ENCODE peak calls at places on chromosomes 1 and 21, in seven cellular contexts. One of them, this sample, is unnamed.

GRCh38 chr1:1164701-1165451 is 8.8 kb upstream of the TTLL10 start:
- DNase-seq in NCI-H774: no peak
- DNase-seq in dorsolateral prefrontal cortex: no peak
- DNase-seq in endodermal cell: peak; percentile 87
- DNase-seq in mucosa of descending colon: no peak
- DNase-seq in GM12892: no peak
- DNase-seq in IMR-90: no peak
- DNase-seq in this sample: no peak

GRCh38 chr1:204146309-204146708 is 5.5 kb downstream of the ETNK2 start:
- DNase-seq in NCI-H774: no peak
- DNase-seq in dorsolateral prefrontal cortex: no peak
- DNase-seq in endodermal cell: no peak
- DNase-seq in mucosa of descending colon: no peak
- DNase-seq in GM12892: no peak
- DNase-seq in IMR-90: no peak
- DNase-seq in this sample: no peak

GRCh38 chr1:238619652-238620051 is 728.9 kb upstream of the ZP4 start:
- DNase-seq in NCI-H774: no peak
- DNase-seq in dorsolateral prefrontal cortex: no peak
- DNase-seq in endodermal cell: no peak
- DNase-seq in mucosa of descending colon: no peak
- DNase-seq in GM12892: no peak
- DNase-seq in IMR-90: no peak
- DNase-seq in this sample: no peak

GRCh38 chr1:214864896-214865688 is 217.4 kb upstream of the KCNK2 start:
- DNase-seq in NCI-H774: no peak
- DNase-seq in dorsolateral prefrontal cortex: no peak
- DNase-seq in endodermal cell: no peak
- DNase-seq in mucosa of descending colon: no peak
- DNase-seq in GM12892: no peak
- DNase-seq in IMR-90: peak; percentile 87
- DNase-seq in this sample: peak; percentile 75

GRCh38 chr1:156438278-156438987 is 62.1 kb downstream of the MEF2D start:
- DNase-seq in NCI-H774: no peak
- DNase-seq in dorsolateral prefrontal cortex: no peak
- DNase-seq in endodermal cell: no peak
- DNase-seq in mucosa of descending colon: no peak
- DNase-seq in GM12892: no peak
- DNase-seq in IMR-90: peak; percentile 58
- DNase-seq in this sample: no peak

GRCh38 chr21:38333290-38334272 is 76.8 kb downstream of the KCNJ15 start:
- DNase-seq in NCI-H774: no peak
- DNase-seq in dorsolateral prefrontal cortex: no peak
- DNase-seq in endodermal cell: peak; percentile 57
- DNase-seq in mucosa of descending colon: no peak
- DNase-seq in GM12892: no peak
- DNase-seq in IMR-90: no peak
- DNase-seq in this sample: no peak

GRCh38 chr1:17539526-17540254 is at the start of gene ARHGEF10L:
- DNase-seq in NCI-H774: no peak
- DNase-seq in dorsolateral prefrontal cortex: no peak
- DNase-seq in endodermal cell: no peak
- DNase-seq in mucosa of descending colon: no peak
- DNase-seq in GM12892: no peak
- DNase-seq in IMR-90: no peak
- DNase-seq in this sample: no peak

GRCh38 chr21:44399955-44400790 is 46.8 kb downstream of the TRPM2 start:
- DNase-seq in NCI-H774: no peak
- DNase-seq in dorsolateral prefrontal cortex: peak; percentile 20
- DNase-seq in endodermal cell: no peak
- DNase-seq in mucosa of descending colon: no peak
- DNase-seq in GM12892: no peak
- DNase-seq in IMR-90: no peak
- DNase-seq in this sample: no peak

GRCh38 chr1:39499668-39500067 is 8.2 kb downstream of the BMP8A start:
- DNase-seq in NCI-H774: no peak
- DNase-seq in dorsolateral prefrontal cortex: no peak
- DNase-seq in endodermal cell: no peak
- DNase-seq in mucosa of descending colon: no peak
- DNase-seq in GM12892: no peak
- DNase-seq in IMR-90: no peak
- DNase-seq in this sample: no peak

GRCh38 chr1:56904706-56905105 is 50.1 kb downstream of the C8A start:
- DNase-seq in NCI-H774: no peak
- DNase-seq in dorsolateral prefrontal cortex: no peak
- DNase-seq in endodermal cell: no peak
- DNase-seq in mucosa of descending colon: no peak
- DNase-seq in GM12892: no peak
- DNase-seq in IMR-90: no peak
- DNase-seq in this sample: no peak

GRCh38 chr1:153734380-153735089 is 6.7 kb downstream of the INTS3 start:
- DNase-seq in NCI-H774: no peak
- DNase-seq in dorsolateral prefrontal cortex: no peak
- DNase-seq in endodermal cell: no peak
- DNase-seq in mucosa of descending colon: no peak
- DNase-seq in GM12892: no peak
- DNase-seq in IMR-90: no peak
- DNase-seq in this sample: no peak

GRCh38 chr21:44954281-44954771 is 14.5 kb downstream of the SLX9 start:
- DNase-seq in NCI-H774: no peak
- DNase-seq in dorsolateral prefrontal cortex: no peak
- DNase-seq in endodermal cell: no peak
- DNase-seq in mucosa of descending colon: no peak
- DNase-seq in GM12892: no peak
- DNase-seq in IMR-90: no peak
- DNase-seq in this sample: no peak

GRCh38 chr1:98516306-98516705 is 145.2 kb upstream of the SNX7 start:
- DNase-seq in NCI-H774: no peak
- DNase-seq in dorsolateral prefrontal cortex: no peak
- DNase-seq in endodermal cell: no peak
- DNase-seq in mucosa of descending colon: no peak
- DNase-seq in GM12892: no peak
- DNase-seq in IMR-90: no peak
- DNase-seq in this sample: no peak

This sample was measured in brain microvascular endothelial cell.